ENCODE peak calls at places on chromosomes 12 and 14, in six cellular contexts. N is Caco-2; C is posterior cingulate gyrus; F is T47D; K is activated CD4-positive, alpha-beta T cell treated with anti-CD3 and anti-CD28 coated beads, Interleukin-2, amount 10 ng/mL, durations not matched to agents 7 days and 5 days; E is RPMI8226. I is an unnamed sample.

GRCh38 chr12:67784831-67785230 is 136.3 kb downstream of the DYRK2 start:
- DNase-seq in N (no peak), E (no peak), C (no peak), F (no peak), K (no peak), I (no peak)

GRCh38 chr12:14768823-14769405 is 34.4 kb downstream of the WBP11 start:
- DNase-seq in K (peak), E (peak), N (no peak), F (no peak), C (no peak), I (peak)

GRCh38 chr14:102231476-102232347 is 73.3 kb downstream of the MOK start:
- DNase-seq in K (no peak), E (no peak), N (no peak), C (no peak), F (no peak), I (no peak)

GRCh38 chr14:61395115-61395725 is 73.8 kb downstream of the PRKCH start:
- DNase-seq in F (no peak), N (no peak), C (no peak), E (no peak), K (no peak), I (no peak)

GRCh38 chr14:77681196-77682157 is 26.3 kb downstream of the ALKBH1 start:
- DNase-seq in C (no peak), F (no peak), N (peak), K (no peak), E (no peak), I (peak)

GRCh38 chr14:50575769-50576168 is 15.8 kb downstream of the ATL1 start:
- DNase-seq in N (no peak), K (no peak), E (no peak), C (no peak), F (no peak), I (no peak)

GRCh38 chr12:95633049-95633545 is 81.8 kb upstream of the USP44 start:
- DNase-seq in N (no peak), E (no peak), C (no peak), F (no peak), K (no peak), I (peak)

GRCh38 chr14:69749956-69750355 is 17.0 kb upstream of the SRSF5 start:
- DNase-seq in C (no peak), K (no peak), F (no peak), N (peak), E (no peak), I (peak)

GRCh38 chr12:132525833-132526455 is 36.0 kb downstream of the FBRSL1 start:
- DNase-seq in N (no peak), F (no peak), E (no peak), C (peak), K (no peak), I (no peak)

GRCh38 chr14:75280831-75281690 is 2.4 kb downstream of the FOS start:
- DNase-seq in F (no peak), N (peak), K (no peak), E (no peak), C (no peak), I (peak)

GRCh38 chr14:101241807-101242278 is 319.5 kb upstream of the DIO3 start:
- DNase-seq in K (no peak), N (no peak), E (no peak), C (no peak), F (no peak), I (no peak)

GRCh38 chr12:115322275-115322674 is 638.3 kb upstream of the TBX3 start:
- DNase-seq in F (no peak), K (no peak), N (no peak), C (no peak), E (no peak), I (no peak)

GRCh38 chr14:69713127-69713800 is 53.7 kb upstream of the SRSF5 start:
- DNase-seq in N (peak), F (no peak), K (no peak), C (no peak), E (peak), I (no peak)

GRCh38 chr14:92463141-92463540 is 50.4 kb upstream of the RIN3 start:
- DNase-seq in C (no peak), K (peak), N (no peak), E (no peak), F (no peak), I (no peak)

GRCh38 chr14:105854600-105855245 is 328.3 kb downstream of the TMEM121 start:
- DNase-seq in F (no peak), N (no peak), E (no peak), C (no peak), K (peak), I (no peak)

GRCh38 chr14:69629225-69630127 is 18.1 kb downstream of the SUSD6 start:
- DNase-seq in N (no peak), K (no peak), F (no peak), C (no peak), E (no peak), I (no peak)

GRCh38 chr14:21026251-21026987 is 1.6 kb upstream of the NDRG2 start:
- DNase-seq in E (no peak), C (peak), N (no peak), F (no peak), K (no peak), I (no peak)

GRCh38 chr12:97912943-97913342 is 450.3 kb downstream of the RMST start:
- DNase-seq in F (no peak), K (no peak), N (no peak), C (no peak), E (no peak), I (no peak)

GRCh38 chr14:77303417-77304156 is 17.1 kb downstream of the POMT2 start:
- DNase-seq in N (no peak), K (peak), E (no peak), C (no peak), F (peak), I (peak)

GRCh38 chr14:72510566-72510965 is 383.3 kb downstream of the DPF3 start:
- DNase-seq in C (no peak), K (no peak), N (no peak), E (no peak), F (no peak), I (no peak)

GRCh38 chr14:55599250-55599879 is 19.4 kb downstream of the KTN1 start:
- DNase-seq in F (peak), K (no peak), E (no peak), C (no peak), N (peak), I (peak)

GRCh38 chr14:37903561-37904191 is 304.0 kb upstream of the SSTR1 start:
- DNase-seq in N (peak), K (peak), E (peak), C (no peak), F (peak), I (peak)

GRCh38 chr12:117119592-117120198 is 20.5 kb upstream of the TESC start:
- DNase-seq in C (no peak), N (peak), F (no peak), K (peak), E (peak), I (peak)

GRCh38 chr14:52051251-52051650 is 17.6 kb downstream of the NID2 start:
- DNase-seq in K (no peak), E (no peak), C (no peak), N (no peak), F (no peak), I (no peak)